ENCODE peak calls at places on chromosomes 7 and 10, in eight cellular contexts. V is K562, O is gastrocnemius medialis, H is A549, G is HCT116, C is heart left ventricle, W is GM12878, M is right lobe of liver. R is an unnamed sample.

GRCh38 chr10:133235891-133236321 is 1.7 kb upstream of the VENTX start:
- ATAC-seq in O (no peak), C (peak), H (peak), W (no peak), G (no peak), M (peak), V (no peak), R (peak)

GRCh38 chr7:28732037-28732869 is 225.9 kb downstream of the TRIL start:
- ATAC-seq in W (no peak), V (no peak), G (no peak), O (peak), M (no peak), C (peak), H (no peak), R (peak)

GRCh38 chr10:131906269-131906639 is 5.4 kb downstream of the PPP2R2D start:
- ATAC-seq in M (peak), C (no peak), V (no peak), G (no peak), O (no peak), H (no peak), W (no peak), R (no peak)

GRCh38 chr10:549391-549790 is 140.1 kb downstream of the DIP2C start:
- ATAC-seq in G (no peak), C (no peak), W (no peak), V (no peak), O (no peak), H (no peak), M (no peak), R (no peak)

GRCh38 chr7:24951441-24951840 is 28.5 kb downstream of the OSBPL3 start:
- ATAC-seq in V (no peak), C (no peak), G (no peak), O (no peak), H (no peak), W (no peak), M (no peak), R (no peak)

GRCh38 chr10:33377658-33378025 is 43.2 kb upstream of the NRP1 start:
- ATAC-seq in G (peak), H (no peak), C (no peak), W (peak), M (no peak), O (no peak), V (no peak), R (no peak)

GRCh38 chr10:51238987-51239386 is 164.7 kb downstream of the PRKG1 start:
- ATAC-seq in W (no peak), G (no peak), H (no peak), C (peak), M (no peak), V (no peak), O (no peak), R (no peak)

GRCh38 chr7:8436965-8437364 is 3.6 kb downstream of the NXPH1 start:
- ATAC-seq in G (peak), W (peak), O (no peak), V (peak), H (peak), M (peak), C (no peak), R (no peak)

GRCh38 chr10:73859441-73860049 is 14.8 kb downstream of the CAMK2G start:
- ATAC-seq in H (no peak), O (peak), M (peak), G (no peak), C (no peak), V (peak), W (peak), R (no peak)

GRCh38 chr7:4631664-4632171 is 50.4 kb upstream of the FOXK1 start:
- ATAC-seq in W (no peak), C (peak), H (peak), V (peak), G (peak), O (peak), M (peak), R (peak)

GRCh38 chr7:92823042-92823441 is 13.3 kb downstream of the CDK6 start:
- ATAC-seq in O (no peak), V (no peak), M (no peak), W (peak), H (no peak), C (no peak), G (no peak), R (no peak)

GRCh38 chr10:76175533-76176165 is 744.2 kb downstream of the LRMDA start:
- ATAC-seq in W (no peak), H (no peak), M (no peak), O (no peak), V (no peak), C (no peak), G (no peak), R (no peak)

GRCh38 chr7:111499027-111499426 is 63.3 kb downstream of the IMMP2L start:
- ATAC-seq in G (peak), M (no peak), H (peak), V (peak), O (no peak), W (no peak), C (no peak), R (no peak)

GRCh38 chr10:58189269-58189668 is 78.4 kb downstream of the IPMK start:
- ATAC-seq in W (no peak), V (peak), C (no peak), G (no peak), M (no peak), O (peak), H (no peak), R (no peak)

GRCh38 chr10:73858750-73859439 is 15.5 kb downstream of the CAMK2G start:
- ATAC-seq in C (no peak), O (no peak), G (no peak), V (no peak), M (no peak), W (peak), H (no peak), R (no peak)

GRCh38 chr7:70726951-70727378 is 405.0 kb upstream of the GALNT17 start:
- ATAC-seq in H (no peak), V (no peak), W (peak), C (no peak), O (no peak), G (no peak), M (peak), R (no peak)

GRCh38 chr10:17989908-17990767 is 38.4 kb downstream of the SLC39A12 start:
- ATAC-seq in M (no peak), H (peak), W (peak), O (no peak), G (peak), V (no peak), C (no peak), R (no peak)

GRCh38 chr10:14010083-14010551 is 320.6 kb downstream of the FRMD4A start:
- ATAC-seq in C (no peak), O (no peak), M (no peak), G (no peak), V (no peak), H (no peak), W (peak), R (no peak)

GRCh38 chr7:121084748-121085336 is 96.3 kb downstream of the CPED1 start:
- ATAC-seq in W (no peak), H (peak), O (peak), M (peak), V (no peak), C (peak), G (peak), R (peak)
- TF ChIP-seq POLR2A in W (no peak), H (no peak), O (no peak), M (peak), V (peak), C (no peak), G (no peak), R (no peak)

GRCh38 chr7:105011771-105012502 is 2.1 kb upstream of the KMT2E start:
- ATAC-seq in C (peak), V (no peak), M (no peak), W (no peak), H (no peak), G (peak), O (no peak), R (no peak)

GRCh38 chr7:105010538-105011523 is 3.2 kb upstream of the KMT2E start:
- ATAC-seq in W (no peak), M (no peak), G (no peak), O (no peak), H (no peak), V (no peak), C (no peak), R (no peak)

GRCh38 chr7:105013818-105014724 is at the start of gene KMT2E:
- ATAC-seq in G (peak), H (peak), M (peak), W (peak), O (peak), V (peak), C (peak), R (peak)

GRCh38 chr7:105013283-105013817 is 655 bp upstream of the KMT2E start:
- ATAC-seq in M (peak), H (peak), O (peak), C (peak), G (peak), V (peak), W (peak), R (peak)

GRCh38 chr7:105012503-105013282 is 1.3 kb upstream of the KMT2E start:
- ATAC-seq in M (peak), V (peak), O (peak), G (peak), W (peak), H (peak), C (peak), R (peak)
- TF ChIP-seq POLR2A in M (no peak), V (peak), O (peak), G (no peak), W (peak), H (peak), C (peak), R (peak)

DNA sequence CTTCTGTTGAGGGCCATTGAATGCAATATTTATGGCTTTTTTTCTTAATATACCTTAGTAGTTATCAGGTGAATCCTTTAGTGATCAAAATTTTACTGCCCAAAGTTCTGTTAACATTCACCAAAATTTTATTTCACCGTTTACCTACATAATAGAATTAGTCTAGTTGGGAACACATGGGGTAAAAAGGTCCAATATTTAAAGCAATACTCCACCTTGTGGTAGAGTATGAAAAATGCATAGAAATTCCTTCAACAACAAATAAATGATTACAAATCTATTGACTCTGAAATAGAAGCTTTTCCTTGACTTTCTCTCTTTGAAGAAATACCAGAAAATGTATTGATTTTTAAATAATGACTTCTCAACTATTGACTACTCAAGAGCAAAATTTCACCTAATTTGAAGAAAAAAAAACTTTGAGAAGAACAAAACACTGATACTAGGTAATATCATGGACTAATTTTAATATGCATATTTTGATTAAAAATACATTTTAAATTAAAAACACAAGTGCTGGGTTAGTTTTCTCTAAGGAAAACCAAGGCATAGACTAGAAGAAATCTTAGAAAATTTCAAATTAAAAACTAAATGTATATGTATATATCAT is 43.3 kb downstream of the POLR1F start:
- ATAC-seq in G (no peak), V (peak), C (no peak), W (peak), H (no peak), O (no peak), M (peak), R (no peak)
- TF ChIP-seq POLR2A in G (no peak), V (no peak), C (no peak), W (no peak), H (no peak), O (no peak), M (no peak), R (no peak)

DNA sequence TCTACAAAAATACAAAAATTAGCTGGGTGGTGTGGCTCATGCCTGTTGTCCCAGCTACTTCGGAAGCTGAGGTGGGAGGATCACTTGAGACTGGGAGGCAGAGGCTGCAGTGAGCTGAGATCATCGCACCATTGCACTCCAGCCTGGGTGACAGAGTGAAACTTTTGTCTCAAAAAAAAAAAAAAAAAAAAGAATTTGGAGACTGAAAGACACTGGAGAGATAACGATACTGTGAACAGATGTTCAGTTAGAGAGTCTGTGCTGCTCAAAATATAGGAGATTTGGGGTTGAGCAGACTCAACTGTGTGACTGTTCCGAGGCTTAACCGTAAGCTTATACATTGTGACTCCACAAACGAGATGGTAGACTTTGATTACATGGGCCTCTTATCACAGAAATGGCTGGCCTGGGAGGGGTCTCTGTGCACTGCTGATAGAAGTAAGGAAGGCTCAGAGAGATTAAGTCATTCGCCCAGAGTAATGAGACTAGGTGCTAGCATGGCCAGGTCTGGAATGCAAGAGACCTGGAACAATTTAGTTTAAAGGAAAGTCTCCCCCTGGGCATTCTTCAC is 19.4 kb downstream of the WBP1L start:
- ATAC-seq in G (no peak), M (peak), V (peak), W (no peak), H (no peak), C (peak), O (no peak), R (no peak)
- TF ChIP-seq POLR2A in G (no peak), M (no peak), V (no peak), W (no peak), H (no peak), C (no peak), O (no peak), R (no peak)

R was measured in gastroesophageal sphincter.